ENCODE peak calls at places on chromosomes 12 and 14, in eight cellular contexts. W is osteoblast, Q is H9, E is breast epithelium, G is stomach, U is sigmoid colon, T is PC-9, B is Karpas-422. P is an unnamed sample.
A peak's percentile ranks its signal among the peaks of the same experiment; 100 is the strongest.

GRCh38 chr12:219891-220352 is 6.0 kb upstream of the SLC6A12 start:
- DNase-seq in W (peak; percentile 95), Q (peak; percentile 97), E (peak; percentile 65), G (peak; percentile 54), U (no peak), T (peak; percentile 58), B (peak; percentile 94), P (peak; percentile 88)

GRCh38 chr12:108600702-108601007 is 2.8 kb upstream of the TMEM119 start:
- DNase-seq in W (no peak), Q (no peak), E (no peak), G (no peak), U (no peak), T (no peak), B (no peak), P (no peak)

GRCh38 chr12:6632026-6632978 is 3.5 kb downstream of the LPAR5 start:
- DNase-seq in W (peak; percentile 37), Q (no peak), E (no peak), G (no peak), U (no peak), T (no peak), B (peak; percentile 94), P (no peak)

GRCh38 chr14:75539562-75540478 is 17.6 kb downstream of the BATF start:
- DNase-seq in W (no peak), Q (no peak), E (no peak), G (no peak), U (no peak), T (no peak), B (peak; percentile 63), P (no peak)

GRCh38 chr12:90945070-90945649 is 9.8 kb downstream of the CCER1 start:
- DNase-seq in W (peak; percentile 29), Q (no peak), E (no peak), G (no peak), U (no peak), T (peak; percentile 44), B (peak; percentile 76), P (peak; percentile 58)

GRCh38 chr14:77475432-77476115 is 17.7 kb downstream of the AHSA1 start:
- DNase-seq in W (no peak), Q (peak; percentile 38), E (peak; percentile 24), G (no peak), U (no peak), T (no peak), B (no peak), P (no peak)

GRCh38 chr12:9331218-9331626 is 123.0 kb upstream of the PZP start:
- DNase-seq in W (peak; percentile 92), Q (peak; percentile 87), E (peak; percentile 58), G (peak; percentile 78), U (no peak), T (no peak), B (peak; percentile 84), P (peak; percentile 64)

GRCh38 chr12:53047221-53048032 is 2.4 kb upstream of the TNS2 start:
- DNase-seq in W (peak; percentile 99), Q (peak; percentile 85), E (peak; percentile 76), G (peak; percentile 83), U (peak; percentile 94), T (no peak), B (peak; percentile 82), P (peak; percentile 92)

GRCh38 chr12:122021193-122021821 is 377 bp upstream of the BCL7A start:
- DNase-seq in W (peak; percentile 93), Q (peak; percentile 66), E (no peak), G (no peak), U (peak; percentile 76), T (no peak), B (peak; percentile 81), P (peak; percentile 55)

GRCh38 chr14:23033801-23034497 is 751 bp downstream of the PSMB5 start:
- DNase-seq in W (peak; percentile 65), Q (no peak), E (no peak), G (no peak), U (no peak), T (no peak), B (peak; percentile 72), P (no peak)

GRCh38 chr14:91257328-91258020 is 13.0 kb upstream of the GPR68 start:
- DNase-seq in W (no peak), Q (no peak), E (no peak), G (no peak), U (no peak), T (no peak), B (no peak), P (no peak)

GRCh38 chr12:118055144-118055557 is 5.8 kb downstream of the WSB2 start:
- DNase-seq in W (no peak), Q (peak; percentile 75), E (no peak), G (peak; percentile 43), U (no peak), T (peak; percentile 51), B (peak; percentile 92), P (peak; percentile 21)

GRCh38 chr12:128052341-128052740 is 214.6 kb upstream of the TMEM132C start:
- DNase-seq in W (no peak), Q (no peak), E (no peak), G (no peak), U (no peak), T (no peak), B (no peak), P (no peak)

GRCh38 chr12:70082997-70083676 is 160.1 kb upstream of the CNOT2 start:
- DNase-seq in W (no peak), Q (no peak), E (no peak), G (no peak), U (no peak), T (no peak), B (no peak), P (no peak)

GRCh38 chr12:2998789-2999264 is 39.6 kb downstream of the TEAD4 start:
- DNase-seq in W (peak; percentile 100), Q (peak; percentile 86), E (no peak), G (no peak), U (no peak), T (no peak), B (no peak), P (peak; percentile 83)

GRCh38 chr12:127745466-127746220 is 521.3 kb upstream of the TMEM132C start:
- DNase-seq in W (no peak), Q (no peak), E (no peak), G (no peak), U (no peak), T (no peak), B (no peak), P (no peak)

GRCh38 chr14:99601301-99601945 is 2.6 kb downstream of the CCDC85C start:
- DNase-seq in W (peak; percentile 90), Q (no peak), E (no peak), G (no peak), U (peak; percentile 83), T (no peak), B (no peak), P (peak; percentile 23)

GRCh38 chr14:22737052-22737451 is 29.4 kb upstream of the OXA1L start:
- DNase-seq in W (peak; percentile 37), Q (no peak), E (no peak), G (no peak), U (no peak), T (no peak), B (no peak), P (no peak)

GRCh38 chr14:101535808-101536207 is 25.5 kb upstream of the DIO3 start:
- DNase-seq in W (no peak), Q (no peak), E (no peak), G (no peak), U (no peak), T (no peak), B (no peak), P (no peak)

GRCh38 chr14:25041898-25042297 is 8.0 kb downstream of the STXBP6 start:
- DNase-seq in W (no peak), Q (no peak), E (no peak), G (no peak), U (no peak), T (no peak), B (no peak), P (no peak)

GRCh38 chr12:122980192-122981035 is at the start of gene ARL6IP4:
- DNase-seq in W (peak; percentile 98), Q (no peak), E (no peak), G (peak; percentile 70), U (no peak), T (no peak), B (peak; percentile 88), P (peak; percentile 82)

GRCh38 chr12:38155526-38156496 is 160.8 kb upstream of the ALG10B start:
- DNase-seq in W (no peak), Q (no peak), E (peak; percentile 47), G (no peak), U (peak; percentile 65), T (no peak), B (no peak), P (no peak)
- H3K9me3 ChIP-seq in W (no peaks in the 10 kb centered on the region), Q (peaks cover 96% of the 10 kb centered on the region), E (peaks cover 9% of the 10 kb centered on the region), G (no peaks in the 10 kb centered on the region), U (no peaks in the 10 kb centered on the region), T (no peaks in the 10 kb centered on the region), B (peaks cover 21% of the 10 kb centered on the region), P (no peaks in the 10 kb centered on the region)

GRCh38 chr14:105926415-105927093 is 400.2 kb downstream of the TMEM121 start:
- DNase-seq in W (peak; percentile 21), Q (no peak), E (peak; percentile 15), G (no peak), U (peak; percentile 57), T (no peak), B (no peak), P (no peak)

GRCh38 chr14:105927661-105928060 is 401.3 kb downstream of the TMEM121 start:
- DNase-seq in W (peak; percentile 27), Q (no peak), E (peak; percentile 30), G (no peak), U (peak; percentile 46), T (no peak), B (no peak), P (no peak)

GRCh38 chr14:105925615-105926414 is 399.4 kb downstream of the TMEM121 start:
- DNase-seq in W (peak; percentile 36), Q (no peak), E (peak; percentile 31), G (no peak), U (peak; percentile 30), T (no peak), B (no peak), P (no peak)

GRCh38 chr14:105927094-105927475 is 400.7 kb downstream of the TMEM121 start:
- DNase-seq in W (peak; percentile 41), Q (no peak), E (peak; percentile 34), G (no peak), U (no peak), T (no peak), B (no peak), P (no peak)

GRCh38 chr14:105924951-105925591 is 398.7 kb downstream of the TMEM121 start:
- DNase-seq in W (no peak), Q (no peak), E (no peak), G (no peak), U (peak; percentile 41), T (no peak), B (no peak), P (no peak)
- H3K9me3 ChIP-seq in W (no peaks in the 10 kb centered on the region), Q (peaks cover 98% of the 10 kb centered on the region), E (peaks cover 5% of the 10 kb centered on the region), G (no peaks in the 10 kb centered on the region), U (no peaks in the 10 kb centered on the region), T (no peaks in the 10 kb centered on the region), B (no peaks in the 10 kb centered on the region), P (no peaks in the 10 kb centered on the region)

DNA sequence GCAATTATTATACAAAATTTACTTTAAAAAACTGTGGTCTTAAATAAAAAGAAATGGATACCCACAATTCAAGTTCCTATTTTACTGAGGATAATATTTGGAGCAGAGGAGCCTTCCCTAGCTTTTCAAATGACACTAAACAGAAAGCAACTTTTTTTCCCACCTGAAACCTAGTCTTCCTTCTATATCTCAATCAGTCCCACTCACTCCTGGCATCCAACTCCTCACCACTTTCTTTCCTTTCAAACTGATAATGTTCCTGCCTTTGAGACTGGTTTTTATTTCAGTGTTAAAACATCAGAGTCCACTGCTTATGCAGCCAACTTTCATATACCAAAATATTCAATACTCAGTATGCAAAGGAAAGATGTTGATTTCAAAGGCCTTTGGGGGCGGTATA is 225.6 kb downstream of the GXYLT1 start:
- DNase-seq in W (no peak), Q (no peak), E (no peak), G (no peak), U (no peak), T (no peak), B (no peak), P (no peak)
- H3K9me3 ChIP-seq in W (no peaks in the 10 kb centered on the region), Q (no peaks in the 10 kb centered on the region), E (no peaks in the 10 kb centered on the region), G (no peaks in the 10 kb centered on the region), U (no peaks in the 10 kb centered on the region), T (no peaks in the 10 kb centered on the region), B (no peaks in the 10 kb centered on the region), P (no peaks in the 10 kb centered on the region)

GRCh38 chr12:131209082-131210070 is 255.7 kb downstream of the ADGRD1 start:
- DNase-seq in W (no peak), Q (peak; percentile 26), E (no peak), G (no peak), U (peak; percentile 44), T (no peak), B (no peak), P (no peak)
- H3K9me3 ChIP-seq in W (no peaks in the 10 kb centered on the region), Q (no peaks in the 10 kb centered on the region), E (no peaks in the 10 kb centered on the region), G (no peaks in the 10 kb centered on the region), U (no peaks in the 10 kb centered on the region), T (no peaks in the 10 kb centered on the region), B (no peaks in the 10 kb centered on the region), P (no peaks in the 10 kb centered on the region)

P was measured in cardiac muscle cell.